ENCODE peak calls at places on chromosome 12, in eight cellular contexts. One of them, this sample, is unnamed.

GRCh38 chr12:126182619-126183236 is 1117.5 kb downstream of the AACS start:
- DNase-seq in left ventricle myocardium inferior: no peak
- DNase-seq in lung: no peak
- DNase-seq in SK-N-SH: no peak
- DNase-seq in neural progenitor cell: no peak
- DNase-seq in CD8-positive, alpha-beta T cell: no peak
- DNase-seq in PC-9: no peak
- DNase-seq in psoas muscle: no peak
- DNase-seq in this sample: peak; percentile 40

GRCh38 chr12:46964496-46965098 is 114.8 kb upstream of the PCED1B start:
- DNase-seq in left ventricle myocardium inferior: no peak
- DNase-seq in lung: no peak
- DNase-seq in SK-N-SH: no peak
- DNase-seq in neural progenitor cell: peak; percentile 91
- DNase-seq in CD8-positive, alpha-beta T cell: no peak
- DNase-seq in PC-9: peak; percentile 59
- DNase-seq in psoas muscle: no peak
- DNase-seq in this sample: peak; percentile 78

GRCh38 chr12:119180380-119181040 is 1.8 kb downstream of the HSPB8 start:
- DNase-seq in left ventricle myocardium inferior: no peak
- DNase-seq in lung: peak; percentile 43
- DNase-seq in SK-N-SH: no peak
- DNase-seq in neural progenitor cell: no peak
- DNase-seq in CD8-positive, alpha-beta T cell: no peak
- DNase-seq in PC-9: peak; percentile 10
- DNase-seq in psoas muscle: peak; percentile 87
- DNase-seq in this sample: peak; percentile 38

GRCh38 chr12:58310368-58310767 is 369.0 kb downstream of the ATP23 start:
- DNase-seq in left ventricle myocardium inferior: no peak
- DNase-seq in lung: no peak
- DNase-seq in SK-N-SH: no peak
- DNase-seq in neural progenitor cell: no peak
- DNase-seq in CD8-positive, alpha-beta T cell: no peak
- DNase-seq in PC-9: no peak
- DNase-seq in psoas muscle: no peak
- DNase-seq in this sample: no peak

GRCh38 chr12:57139796-57140649 is 7.4 kb downstream of the LRP1-AS start:
- DNase-seq in left ventricle myocardium inferior: no peak
- DNase-seq in lung: no peak
- DNase-seq in SK-N-SH: no peak
- DNase-seq in neural progenitor cell: no peak
- DNase-seq in CD8-positive, alpha-beta T cell: no peak
- DNase-seq in PC-9: no peak
- DNase-seq in psoas muscle: no peak
- DNase-seq in this sample: peak; percentile 67

GRCh38 chr12:122853582-122854245 is 18.5 kb downstream of the HIP1R start:
- DNase-seq in left ventricle myocardium inferior: no peak
- DNase-seq in lung: no peak
- DNase-seq in SK-N-SH: peak; percentile 40
- DNase-seq in neural progenitor cell: no peak
- DNase-seq in CD8-positive, alpha-beta T cell: no peak
- DNase-seq in PC-9: no peak
- DNase-seq in psoas muscle: peak; percentile 43
- DNase-seq in this sample: no peak

GRCh38 chr12:12636641-12637040 is 25.0 kb downstream of the CREBL2 start:
- DNase-seq in left ventricle myocardium inferior: no peak
- DNase-seq in lung: no peak
- DNase-seq in SK-N-SH: no peak
- DNase-seq in neural progenitor cell: no peak
- DNase-seq in CD8-positive, alpha-beta T cell: no peak
- DNase-seq in PC-9: no peak
- DNase-seq in psoas muscle: no peak
- DNase-seq in this sample: no peak

GRCh38 chr12:68453876-68454275 is 121.7 kb upstream of the MDM1 start:
- DNase-seq in left ventricle myocardium inferior: no peak
- DNase-seq in lung: no peak
- DNase-seq in SK-N-SH: no peak
- DNase-seq in neural progenitor cell: no peak
- DNase-seq in CD8-positive, alpha-beta T cell: no peak
- DNase-seq in PC-9: no peak
- DNase-seq in psoas muscle: no peak
- DNase-seq in this sample: peak; percentile 59

GRCh38 chr12:47223848-47224213 is 144.1 kb upstream of the AMIGO2 start:
- DNase-seq in left ventricle myocardium inferior: peak; percentile 38
- DNase-seq in lung: no peak
- DNase-seq in SK-N-SH: no peak
- DNase-seq in neural progenitor cell: no peak
- DNase-seq in CD8-positive, alpha-beta T cell: no peak
- DNase-seq in PC-9: no peak
- DNase-seq in psoas muscle: peak; percentile 57
- DNase-seq in this sample: peak; percentile 55

GRCh38 chr12:74337951-74338350 is 199.7 kb upstream of the ATXN7L3B start:
- DNase-seq in left ventricle myocardium inferior: no peak
- DNase-seq in lung: no peak
- DNase-seq in SK-N-SH: no peak
- DNase-seq in neural progenitor cell: no peak
- DNase-seq in CD8-positive, alpha-beta T cell: no peak
- DNase-seq in PC-9: no peak
- DNase-seq in psoas muscle: no peak
- DNase-seq in this sample: peak; percentile 23

GRCh38 chr12:130179621-130180020 is 17.4 kb downstream of the FZD10 start:
- DNase-seq in left ventricle myocardium inferior: no peak
- DNase-seq in lung: no peak
- DNase-seq in SK-N-SH: no peak
- DNase-seq in neural progenitor cell: no peak
- DNase-seq in CD8-positive, alpha-beta T cell: no peak
- DNase-seq in PC-9: no peak
- DNase-seq in psoas muscle: no peak
- DNase-seq in this sample: no peak

GRCh38 chr12:93322784-93323183 is 54.9 kb upstream of the NUDT4 start:
- DNase-seq in left ventricle myocardium inferior: no peak
- DNase-seq in lung: no peak
- DNase-seq in SK-N-SH: no peak
- DNase-seq in neural progenitor cell: no peak
- DNase-seq in CD8-positive, alpha-beta T cell: no peak
- DNase-seq in PC-9: no peak
- DNase-seq in psoas muscle: no peak
- DNase-seq in this sample: no peak

GRCh38 chr12:14948672-14949071 is 10.3 kb upstream of the ERP27 start:
- DNase-seq in left ventricle myocardium inferior: no peak
- DNase-seq in lung: peak; percentile 41
- DNase-seq in SK-N-SH: no peak
- DNase-seq in neural progenitor cell: no peak
- DNase-seq in CD8-positive, alpha-beta T cell: peak; percentile 58
- DNase-seq in PC-9: no peak
- DNase-seq in psoas muscle: no peak
- DNase-seq in this sample: peak; percentile 96

GRCh38 chr12:53179694-53180269 is 740 bp upstream of the ZNF740 start:
- DNase-seq in left ventricle myocardium inferior: no peak
- DNase-seq in lung: no peak
- DNase-seq in SK-N-SH: peak; percentile 53
- DNase-seq in neural progenitor cell: no peak
- DNase-seq in CD8-positive, alpha-beta T cell: no peak
- DNase-seq in PC-9: no peak
- DNase-seq in psoas muscle: no peak
- DNase-seq in this sample: no peak

GRCh38 chr12:40446385-40446784 is 221.6 kb downstream of the LRRK2 start:
- DNase-seq in left ventricle myocardium inferior: no peak
- DNase-seq in lung: no peak
- DNase-seq in SK-N-SH: peak; percentile 24
- DNase-seq in neural progenitor cell: peak; percentile 37
- DNase-seq in CD8-positive, alpha-beta T cell: no peak
- DNase-seq in PC-9: no peak
- DNase-seq in psoas muscle: no peak
- DNase-seq in this sample: no peak

GRCh38 chr12:124347335-124347734 is 52.4 kb downstream of the RFLNA start:
- DNase-seq in left ventricle myocardium inferior: no peak
- DNase-seq in lung: no peak
- DNase-seq in SK-N-SH: no peak
- DNase-seq in neural progenitor cell: no peak
- DNase-seq in CD8-positive, alpha-beta T cell: no peak
- DNase-seq in PC-9: no peak
- DNase-seq in psoas muscle: no peak
- DNase-seq in this sample: no peak

GRCh38 chr12:39375206-39375808 is 67.6 kb downstream of the KIF21A start:
- DNase-seq in left ventricle myocardium inferior: no peak
- DNase-seq in lung: no peak
- DNase-seq in SK-N-SH: no peak
- DNase-seq in neural progenitor cell: peak; percentile 14
- DNase-seq in CD8-positive, alpha-beta T cell: no peak
- DNase-seq in PC-9: no peak
- DNase-seq in psoas muscle: no peak
- DNase-seq in this sample: no peak

GRCh38 chr12:53313996-53314395 is 7.4 kb downstream of the AAAS start:
- DNase-seq in left ventricle myocardium inferior: no peak
- DNase-seq in lung: no peak
- DNase-seq in SK-N-SH: no peak
- DNase-seq in neural progenitor cell: no peak
- DNase-seq in CD8-positive, alpha-beta T cell: no peak
- DNase-seq in PC-9: no peak
- DNase-seq in psoas muscle: no peak
- DNase-seq in this sample: no peak

GRCh38 chr12:47747115-47747514 is 11.6 kb downstream of the RAPGEF3 start:
- DNase-seq in left ventricle myocardium inferior: no peak
- DNase-seq in lung: no peak
- DNase-seq in SK-N-SH: no peak
- DNase-seq in neural progenitor cell: no peak
- DNase-seq in CD8-positive, alpha-beta T cell: no peak
- DNase-seq in PC-9: no peak
- DNase-seq in psoas muscle: no peak
- DNase-seq in this sample: no peak

DNA sequence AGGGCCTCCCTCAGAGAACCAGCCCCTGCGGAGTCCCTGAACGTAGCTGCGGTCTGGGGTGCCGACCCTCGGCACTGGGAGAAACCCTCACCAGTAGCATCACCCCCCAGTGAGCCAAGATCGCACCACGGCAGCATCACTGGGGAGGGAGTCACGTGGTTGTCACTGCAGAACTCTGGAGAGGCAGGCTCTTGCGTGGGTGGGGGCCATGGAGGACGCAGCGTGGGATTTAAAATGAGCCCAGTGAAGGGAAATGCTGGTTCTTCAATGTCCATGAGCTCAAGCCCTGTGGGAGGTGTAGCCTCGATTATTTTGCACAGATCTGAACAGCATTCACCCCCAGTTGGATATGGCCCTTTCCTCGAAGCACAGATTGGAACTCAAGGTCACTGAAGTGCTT is 3.9 kb upstream of the GALNT9 start:
- DNase-seq in left ventricle myocardium inferior: no peak
- DNase-seq in lung: no peak
- DNase-seq in SK-N-SH: no peak
- DNase-seq in neural progenitor cell: no peak
- DNase-seq in CD8-positive, alpha-beta T cell: no peak
- DNase-seq in PC-9: no peak
- DNase-seq in psoas muscle: no peak
- DNase-seq in this sample: no peak
- H3K9me3 ChIP-seq in left ventricle myocardium inferior: no peaks in the 10 kb centered on the region
- H3K9me3 ChIP-seq in lung: peaks cover 18% of the 10 kb centered on the region
- H3K9me3 ChIP-seq in SK-N-SH: no peaks in the 10 kb centered on the region
- H3K9me3 ChIP-seq in neural progenitor cell: no peaks in the 10 kb centered on the region
- H3K9me3 ChIP-seq in CD8-positive, alpha-beta T cell: no peaks in the 10 kb centered on the region
- H3K9me3 ChIP-seq in PC-9: no peaks in the 10 kb centered on the region
- H3K9me3 ChIP-seq in psoas muscle: no peaks in the 10 kb centered on the region
- H3K9me3 ChIP-seq in this sample: no peaks in the 10 kb centered on the region

DNA sequence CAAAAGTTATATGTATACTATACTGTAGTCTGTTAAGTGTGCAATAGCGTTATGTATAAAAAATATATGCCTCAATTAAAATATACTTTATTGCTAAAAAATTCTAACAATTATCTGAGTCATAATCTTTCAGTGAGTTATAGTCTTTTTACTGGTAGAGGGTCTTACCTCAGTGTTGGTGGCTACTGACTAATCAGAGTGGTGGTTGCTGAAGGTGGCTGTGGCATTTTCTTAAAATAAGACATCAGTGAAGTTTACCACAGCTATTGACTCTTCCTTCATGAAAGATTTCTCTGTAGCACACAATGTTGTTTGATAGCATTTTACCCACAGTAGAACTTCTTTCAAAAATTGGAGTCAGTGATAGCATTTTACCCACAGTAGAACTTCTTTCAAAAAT is 23.4 kb downstream of the POLR3B start:
- DNase-seq in left ventricle myocardium inferior: no peak
- DNase-seq in lung: no peak
- DNase-seq in SK-N-SH: no peak
- DNase-seq in neural progenitor cell: no peak
- DNase-seq in CD8-positive, alpha-beta T cell: no peak
- DNase-seq in PC-9: no peak
- DNase-seq in psoas muscle: no peak
- DNase-seq in this sample: no peak
- TF ChIP-seq CTCF in left ventricle myocardium inferior: no peak
- TF ChIP-seq CTCF in lung: no peak
- TF ChIP-seq CTCF in SK-N-SH: no peak
- TF ChIP-seq CTCF in neural progenitor cell: no peak
- TF ChIP-seq CTCF in CD8-positive, alpha-beta T cell: no peak
- TF ChIP-seq CTCF in PC-9: no peak
- TF ChIP-seq CTCF in psoas muscle: no peak
- TF ChIP-seq CTCF in this sample: no peak

DNA sequence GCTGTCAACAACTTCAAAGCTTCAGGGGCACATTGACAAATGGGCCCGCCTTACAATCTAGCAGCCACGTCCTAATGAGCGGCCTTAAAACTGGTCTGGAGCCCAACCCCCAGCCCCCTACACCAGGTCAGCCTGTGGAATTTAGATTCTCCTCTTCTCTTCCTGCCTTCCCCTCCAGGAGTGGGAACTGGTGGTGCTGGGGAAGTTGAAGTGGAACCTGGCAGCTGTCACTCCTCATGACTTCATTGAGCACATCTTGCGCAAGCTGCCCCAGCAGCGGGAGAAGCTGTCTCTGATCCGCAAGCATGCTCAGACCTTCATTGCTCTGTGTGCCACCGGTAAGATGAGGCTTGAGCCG is 5.0 kb downstream of the CCND2 start:
- DNase-seq in left ventricle myocardium inferior: peak; percentile 76
- DNase-seq in lung: peak; percentile 84
- DNase-seq in SK-N-SH: no peak
- DNase-seq in neural progenitor cell: no peak
- DNase-seq in CD8-positive, alpha-beta T cell: no peak
- DNase-seq in PC-9: no peak
- DNase-seq in psoas muscle: peak; percentile 78
- DNase-seq in this sample: no peak
- H3K36me3 ChIP-seq in left ventricle myocardium inferior: peaks cover 57% of the 10 kb centered on the region
- H3K36me3 ChIP-seq in lung: peaks cover 8% of the 10 kb centered on the region
- H3K36me3 ChIP-seq in SK-N-SH: no peaks in the 10 kb centered on the region
- H3K36me3 ChIP-seq in neural progenitor cell: peaks cover 7% of the 10 kb centered on the region
- H3K36me3 ChIP-seq in CD8-positive, alpha-beta T cell: peaks cover 65% of the 10 kb centered on the region
- H3K36me3 ChIP-seq in PC-9: no peaks in the 10 kb centered on the region
- H3K36me3 ChIP-seq in psoas muscle: no peaks in the 10 kb centered on the region
- H3K36me3 ChIP-seq in this sample: peaks cover 4% of the 10 kb centered on the region

DNA sequence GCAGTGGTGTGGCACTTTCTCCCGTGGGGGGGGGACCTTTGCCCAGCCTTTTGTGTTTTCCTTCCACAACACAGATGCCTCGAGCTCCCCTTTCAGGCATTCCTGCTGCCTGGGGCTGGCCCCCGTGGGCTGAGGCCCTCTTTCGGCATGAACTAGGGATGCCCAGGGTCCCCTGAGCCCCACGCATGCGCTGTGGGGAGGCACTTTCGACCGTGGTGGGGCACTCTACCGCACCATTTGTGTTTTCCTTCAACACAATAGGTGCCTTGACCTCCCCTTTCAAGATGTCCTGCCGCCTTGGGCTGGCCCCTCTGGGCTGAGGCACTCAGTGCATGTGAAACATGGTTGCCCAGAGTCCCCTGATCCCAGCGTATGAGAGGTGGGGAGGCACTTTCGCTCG is 363.7 kb downstream of the ALG10 start:
- DNase-seq in left ventricle myocardium inferior: no peak
- DNase-seq in lung: no peak
- DNase-seq in SK-N-SH: no peak
- DNase-seq in neural progenitor cell: no peak
- DNase-seq in CD8-positive, alpha-beta T cell: no peak
- DNase-seq in PC-9: no peak
- DNase-seq in psoas muscle: no peak
- DNase-seq in this sample: no peak
- H3K9me3 ChIP-seq in left ventricle myocardium inferior: peaks cover 47% of the 10 kb centered on the region
- H3K9me3 ChIP-seq in lung: peaks cover 93% of the 10 kb centered on the region
- H3K9me3 ChIP-seq in SK-N-SH: no peaks in the 10 kb centered on the region
- H3K9me3 ChIP-seq in neural progenitor cell: peaks cover 4% of the 10 kb centered on the region
- H3K9me3 ChIP-seq in CD8-positive, alpha-beta T cell: no peaks in the 10 kb centered on the region
- H3K9me3 ChIP-seq in PC-9: no peaks in the 10 kb centered on the region
- H3K9me3 ChIP-seq in psoas muscle: no peaks in the 10 kb centered on the region
- H3K9me3 ChIP-seq in this sample: no peaks in the 10 kb centered on the region